ENCODE peak calls at places on chromosome 9, in four cellular contexts. P is fibroblast of the aortic adventitia, Q is astrocyte, S is AG10803. W is an unnamed sample.

GRCh38 chr9:2622361-2623045 is 916 bp downstream of the VLDLR start:
- DNase-seq in P (peak; percentile 27), Q (no peak), S (peak; percentile 15), W (no peak)

GRCh38 chr9:114385412-114386181 is 2.2 kb downstream of the AKNA start:
- DNase-seq in P (peak; percentile 69), Q (peak; percentile 86), S (peak; percentile 83), W (peak; percentile 97)

GRCh38 chr9:135722365-135722764 is 20.4 kb downstream of the KCNT1 start:
- DNase-seq in P (no peak), Q (no peak), S (no peak), W (no peak)

GRCh38 chr9:126721531-126722098 is 83.2 kb upstream of the ZBTB43 start:
- DNase-seq in P (no peak), Q (no peak), S (no peak), W (no peak)

GRCh38 chr9:94611638-94612068 is 18.0 kb upstream of the FBP2 start:
- DNase-seq in P (no peak), Q (no peak), S (no peak), W (no peak)

GRCh38 chr9:99264070-99264469 is 42.0 kb downstream of the SEC61B start:
- DNase-seq in P (no peak), Q (no peak), S (no peak), W (no peak)

GRCh38 chr9:127128341-127129072 is 6.1 kb upstream of the ANGPTL2 start:
- DNase-seq in P (peak; percentile 54), Q (peak; percentile 43), S (peak; percentile 58), W (no peak)

GRCh38 chr9:1320667-1321195 is 270.6 kb downstream of the DMRT2 start:
- DNase-seq in P (no peak), Q (no peak), S (no peak), W (no peak)

GRCh38 chr9:101270325-101270701 is 114.5 kb downstream of the BAAT start:
- DNase-seq in P (no peak), Q (no peak), S (no peak), W (no peak)

GRCh38 chr9:123216387-123216786 is 52.0 kb downstream of the STRBP start:
- DNase-seq in P (no peak), Q (peak; percentile 40), S (no peak), W (no peak)

DNA sequence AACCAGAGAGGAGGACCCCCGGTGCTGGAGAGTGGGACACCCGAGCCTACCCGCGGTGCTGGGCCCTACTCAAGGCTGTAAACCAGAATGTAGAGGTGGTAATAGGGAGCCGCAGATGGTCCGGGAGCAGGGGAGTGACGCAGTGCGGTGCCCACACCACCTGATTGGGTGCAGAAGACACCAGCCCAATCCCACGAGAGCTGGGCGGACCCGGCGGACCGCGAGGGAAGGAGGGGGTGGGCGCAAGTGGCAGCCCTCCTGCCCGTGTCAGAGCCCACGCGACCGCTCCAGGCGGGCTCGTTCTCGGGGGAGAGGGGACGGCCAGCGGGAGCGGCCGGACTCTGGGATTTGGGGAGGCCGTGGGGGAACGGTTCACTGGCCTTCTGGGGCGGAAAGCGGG is 71.2 kb downstream of the C9orf50 start:
- DNase-seq in P (peak; percentile 51), Q (peak; percentile 52), S (peak; percentile 76), W (no peak)
- H3K4me3 ChIP-seq in P (peak overlapping the region; percentile 53), Q (peak overlapping the region; percentile 44), S (peak overlapping the region; percentile 55), W (no peak overlapping the region)

GRCh38 chr9:88766778-88767503 is 224.3 kb upstream of the S1PR3 start:
- DNase-seq in P (peak; percentile 79), Q (peak; percentile 88), S (peak; percentile 64), W (no peak)
- TF ChIP-seq CTCF in P (no peak), Q (no peak), S (no peak), W (no peak)

GRCh38 chr9:124268248-124268647 is 10.5 kb downstream of the NEK6 start:
- DNase-seq in P (no peak), Q (no peak), S (no peak), W (no peak)

GRCh38 chr9:124264812-124265211 is 7.1 kb downstream of the NEK6 start:
- DNase-seq in P (no peak), Q (peak; percentile 59), S (peak; percentile 81), W (peak; percentile 82)

GRCh38 chr9:124267271-124267807 is 9.6 kb downstream of the NEK6 start:
- DNase-seq in P (peak; percentile 72), Q (peak; percentile 84), S (peak; percentile 90), W (no peak)

GRCh38 chr9:124266826-124267201 is 9.1 kb downstream of the NEK6 start:
- DNase-seq in P (no peak), Q (no peak), S (no peak), W (no peak)

GRCh38 chr9:124266139-124266825 is 8.5 kb downstream of the NEK6 start:
- DNase-seq in P (no peak), Q (peak; percentile 64), S (no peak), W (no peak)
- H3K4me3 ChIP-seq in P (no peak overlapping the region), Q (no peak overlapping the region), S (no peak overlapping the region), W (peak overlapping the region; percentile 8)

DNA sequence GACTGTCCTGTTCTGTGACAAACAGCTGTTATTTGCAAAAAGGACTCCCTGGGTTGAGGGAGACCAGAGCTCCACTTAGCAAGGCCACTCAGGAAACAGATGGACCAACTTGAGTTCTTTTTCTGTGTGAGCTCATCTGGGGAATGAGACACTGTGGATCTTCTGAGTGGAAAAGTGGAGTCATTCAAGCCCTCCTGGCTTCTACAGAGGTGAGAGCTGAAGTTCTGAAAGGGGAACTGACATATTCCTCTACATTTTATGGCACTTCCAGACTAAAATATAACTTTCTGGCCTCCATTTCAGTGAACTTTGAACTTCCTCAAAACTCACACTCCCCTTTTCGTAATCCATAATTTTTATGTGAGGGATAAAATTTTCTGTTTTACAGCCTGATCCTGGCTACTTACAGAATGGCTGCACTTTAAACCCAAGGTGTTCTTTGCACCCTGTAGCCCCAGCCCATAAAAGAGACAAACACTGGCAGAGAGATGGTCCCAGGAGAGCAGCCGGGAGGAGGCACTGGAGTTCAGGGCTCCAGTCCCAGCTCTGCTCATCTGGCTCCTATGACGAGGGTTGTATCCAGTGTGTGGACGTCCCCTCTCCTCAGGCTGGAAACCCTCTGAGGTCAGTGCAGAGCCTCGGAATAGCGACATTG is 10.8 kb downstream of the SPAAR start:
- DNase-seq in P (no peak), Q (no peak), S (peak; percentile 16), W (no peak)
- TF ChIP-seq CTCF in P (no peak), Q (no peak), S (no peak), W (no peak)

GRCh38 chr9:34606908-34607307 is 5.0 kb downstream of the RPP25L start:
- DNase-seq in P (no peak), Q (no peak), S (no peak), W (no peak)

GRCh38 chr9:34602906-34603305 is 9.0 kb downstream of the RPP25L start:
- DNase-seq in P (no peak), Q (no peak), S (no peak), W (no peak)

GRCh38 chr9:34607331-34607730 is 4.6 kb downstream of the RPP25L start:
- DNase-seq in P (no peak), Q (no peak), S (no peak), W (no peak)

GRCh38 chr9:34603610-34604231 is 8.2 kb downstream of the RPP25L start:
- DNase-seq in P (peak; percentile 76), Q (peak; percentile 31), S (peak; percentile 51), W (peak; percentile 31)

GRCh38 chr9:34606190-34606589 is 5.7 kb downstream of the RPP25L start:
- DNase-seq in P (no peak), Q (no peak), S (no peak), W (no peak)
- H3K4me3 ChIP-seq in P (no peak overlapping the region), Q (no peak overlapping the region), S (no peak overlapping the region), W (no peak overlapping the region)

W was measured in GM12864.